ENCODE peak calls at places on chromosomes 11 and 22, in five cellular contexts. W, X, D, S and L are unnamed samples. For H3K4me1, the result is how much of the 10 kb centered on the place peaks cover.

GRCh38 chr11:80441821-80442220 is 1001.0 kb upstream of the TENM4 start:
- DNase-seq in W (no peak), X (no peak), D (peak), S (no peak), L (no peak)

GRCh38 chr11:48044577-48044976 is 64.2 kb downstream of the PTPRJ start:
- DNase-seq in W (peak), X (no peak), D (no peak), S (peak), L (no peak)

GRCh38 chr11:1760351-1761109 is 3.2 kb downstream of the CTSD start:
- DNase-seq in W (peak), X (no peak), D (peak), S (peak), L (no peak)

GRCh38 chr11:13837286-13837685 is 125.2 kb upstream of the SPON1 start:
- DNase-seq in W (no peak), X (no peak), D (peak), S (no peak), L (no peak)

GRCh38 chr11:117816846-117817212 is 7.7 kb downstream of the FXYD2 start:
- DNase-seq in W (no peak), X (no peak), D (no peak), S (no peak), L (no peak)

GRCh38 chr22:40112595-40112994 is 65.1 kb upstream of the TNRC6B start:
- DNase-seq in W (no peak), X (no peak), D (no peak), S (no peak), L (no peak)

GRCh38 chr22:50526849-50527801 is 1.7 kb upstream of the SCO2 start:
- DNase-seq in W (peak), X (no peak), D (peak), S (peak), L (no peak)

GRCh38 chr11:33376331-33377099 is 119.3 kb downstream of the HIPK3 start:
- DNase-seq in W (no peak), X (no peak), D (peak), S (no peak), L (no peak)

GRCh38 chr11:35404397-35404775 is 15.0 kb downstream of the SLC1A2 start:
- DNase-seq in W (no peak), X (peak), D (peak), S (no peak), L (no peak)

GRCh38 chr22:49133541-49133940 is 694.1 kb downstream of the BRD1 start:
- DNase-seq in W (no peak), X (no peak), D (no peak), S (no peak), L (no peak)

GRCh38 chr11:17585911-17586695 is 39.0 kb downstream of the OTOG start:
- DNase-seq in W (no peak), X (no peak), D (no peak), S (no peak), L (no peak)

GRCh38 chr22:31969789-31970489 is 25.6 kb downstream of the YWHAH start:
- DNase-seq in W (peak), X (peak), D (peak), S (peak), L (peak)

GRCh38 chr11:120667281-120667680 is 155.7 kb downstream of the GRIK4 start:
- DNase-seq in W (peak), X (no peak), D (peak), S (no peak), L (no peak)

GRCh38 chr22:47030881-47031627 is 268.6 kb downstream of the TBC1D22A start:
- DNase-seq in W (peak), X (peak), D (no peak), S (no peak), L (peak)

GRCh38 chr22:37643225-37643847 is 3.9 kb downstream of the SH3BP1 start:
- DNase-seq in W (peak), X (peak), D (peak), S (peak), L (peak)

GRCh38 chr11:35364101-35364780 is 55.1 kb downstream of the SLC1A2 start:
- DNase-seq in W (peak), X (no peak), D (peak), S (peak), L (no peak)

GRCh38 chr11:92311616-92312449 is 87.2 kb downstream of the FAT3 start:
- DNase-seq in W (no peak), X (no peak), D (no peak), S (no peak), L (no peak)

GRCh38 chr11:74950374-74950969 is 1.4 kb downstream of the SPCS2 start:
- DNase-seq in W (no peak), X (no peak), D (no peak), S (no peak), L (no peak)

GRCh38 chr11:74951241-74951640 is 2.2 kb downstream of the SPCS2 start:
- DNase-seq in W (no peak), X (no peak), D (no peak), S (no peak), L (no peak)

GRCh38 chr11:74948546-74948897 is 369 bp downstream of the XRRA1 start:
- DNase-seq in W (no peak), X (no peak), D (peak), S (no peak), L (no peak)

GRCh38 chr11:74948898-74949747 is at the start of the genes SPCS2 and XRRA1:
- DNase-seq in W (peak), X (peak), D (peak), S (peak), L (peak)

DNA sequence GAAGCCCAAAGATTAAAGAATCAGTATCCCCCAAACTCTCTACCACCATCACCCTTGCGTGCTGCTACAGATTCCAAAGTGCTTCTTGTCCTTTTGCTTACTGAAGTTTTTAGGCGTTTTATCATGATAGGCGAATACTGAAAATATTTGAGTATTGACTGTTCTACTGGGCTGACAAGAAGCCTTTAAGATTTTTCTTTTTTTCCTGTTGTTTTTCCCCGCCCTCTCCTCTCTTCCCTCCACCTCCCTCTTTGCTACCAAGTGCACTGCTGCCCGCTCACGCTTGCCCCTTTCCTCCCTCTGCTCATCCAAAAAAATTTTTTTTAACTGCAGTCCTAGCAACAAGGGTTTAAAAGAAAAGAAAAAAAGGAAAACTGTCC is 672 bp downstream of the SPCS2 start:
- DNase-seq in W (no peak), X (no peak), D (peak), S (no peak), L (no peak)
- H3K4me1 ChIP-seq in W (half or more), X (under half), D (under half), S (under half), L (under half)

GRCh38 chr22:27790396-27791216 is 10.9 kb downstream of the MN1 start:
- DNase-seq in W (no peak), X (no peak), D (peak), S (no peak), L (no peak)

GRCh38 chr22:27794244-27794643 is 7.3 kb downstream of the MN1 start:
- DNase-seq in W (no peak), X (no peak), D (no peak), S (no peak), L (no peak)

GRCh38 chr22:27791494-27792241 is 9.9 kb downstream of the MN1 start:
- DNase-seq in W (no peak), X (no peak), D (no peak), S (no peak), L (no peak)

GRCh38 chr22:27795053-27795452 is 6.5 kb downstream of the MN1 start:
- DNase-seq in W (no peak), X (no peak), D (no peak), S (no peak), L (no peak)

DNA sequence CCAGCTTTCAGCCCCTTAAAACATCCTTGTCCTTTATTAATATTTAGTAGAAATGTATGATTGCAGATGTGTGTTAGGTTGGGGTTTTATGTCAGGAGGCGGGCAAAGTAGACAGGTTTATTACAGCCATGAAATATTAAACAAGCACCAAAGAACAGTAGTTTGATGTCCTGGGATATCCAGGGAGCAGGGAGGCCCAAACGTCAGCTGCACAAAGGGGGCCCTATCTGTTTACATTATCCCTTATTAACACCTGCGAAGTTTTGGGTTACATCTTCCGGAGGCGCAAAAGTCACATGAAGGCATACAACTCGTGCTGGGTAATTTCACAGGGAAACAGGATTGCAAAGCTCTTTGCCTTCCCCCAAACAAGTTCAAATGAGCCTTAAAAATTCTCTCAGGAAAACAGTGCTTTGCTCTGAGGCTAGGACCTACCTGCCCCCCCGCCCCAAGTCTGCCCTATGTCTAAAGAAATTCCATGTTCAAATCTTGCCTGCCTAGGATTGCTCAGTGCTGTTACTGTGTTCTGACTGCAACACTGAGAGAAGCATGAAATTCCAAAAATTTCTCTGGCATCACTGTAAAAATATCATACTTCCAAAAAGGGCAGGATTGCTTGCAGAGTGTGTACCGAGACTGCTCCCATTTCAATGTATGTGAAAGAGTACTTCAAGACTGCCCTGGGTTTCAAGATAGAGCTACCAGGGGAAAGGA is 8.9 kb downstream of the MN1 start:
- DNase-seq in W (no peak), X (no peak), D (no peak), S (no peak), L (no peak)
- H3K4me3 ChIP-seq in W (peak), X (no peak), D (no peak), S (no peak), L (no peak)

GRCh38 chr11:9527481-9528140 is 45.9 kb upstream of the WEE1 start:
- DNase-seq in W (no peak), X (no peak), D (peak), S (peak), L (no peak)
- H3K27ac ChIP-seq in W (peak), X (peak), D (peak), S (peak), L (no peak)

GRCh38 chr11:12752868-12753267 is 78.6 kb downstream of the TEAD1 start:
- DNase-seq in W (no peak), X (no peak), D (no peak), S (no peak), L (no peak)

GRCh38 chr11:12750181-12750580 is 76.0 kb downstream of the TEAD1 start:
- DNase-seq in W (no peak), X (no peak), D (no peak), S (no peak), L (no peak)

GRCh38 chr11:12746593-12747097 is 72.4 kb downstream of the TEAD1 start:
- DNase-seq in W (peak), X (no peak), D (peak), S (no peak), L (no peak)

GRCh38 chr11:12748561-12748960 is 74.3 kb downstream of the TEAD1 start:
- DNase-seq in W (no peak), X (no peak), D (no peak), S (no peak), L (no peak)

DNA sequence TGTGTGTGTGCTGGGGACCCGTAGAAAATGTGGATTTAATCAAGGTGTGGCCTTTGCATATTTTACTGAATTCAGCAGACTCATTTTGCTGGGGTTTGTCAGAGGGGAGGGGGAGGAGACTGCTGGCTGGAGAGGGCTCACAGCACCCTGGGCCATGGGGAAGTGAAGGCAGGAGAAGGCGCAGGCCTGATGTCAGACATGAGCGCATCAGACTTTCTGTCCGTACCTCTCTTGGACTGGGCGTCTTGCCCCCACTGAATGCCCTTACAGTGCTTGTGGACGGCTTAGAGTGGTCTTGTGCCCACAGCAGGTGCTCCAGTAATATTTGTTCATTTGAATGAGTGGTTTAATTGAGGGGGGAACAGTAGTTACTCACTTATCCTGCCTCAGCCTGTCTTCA is 75.2 kb downstream of the TEAD1 start:
- DNase-seq in W (no peak), X (no peak), D (no peak), S (no peak), L (no peak)
- H3K4me1 ChIP-seq in W (half or more), X (under half), D (under half), S (under half), L (under half)

DNA sequence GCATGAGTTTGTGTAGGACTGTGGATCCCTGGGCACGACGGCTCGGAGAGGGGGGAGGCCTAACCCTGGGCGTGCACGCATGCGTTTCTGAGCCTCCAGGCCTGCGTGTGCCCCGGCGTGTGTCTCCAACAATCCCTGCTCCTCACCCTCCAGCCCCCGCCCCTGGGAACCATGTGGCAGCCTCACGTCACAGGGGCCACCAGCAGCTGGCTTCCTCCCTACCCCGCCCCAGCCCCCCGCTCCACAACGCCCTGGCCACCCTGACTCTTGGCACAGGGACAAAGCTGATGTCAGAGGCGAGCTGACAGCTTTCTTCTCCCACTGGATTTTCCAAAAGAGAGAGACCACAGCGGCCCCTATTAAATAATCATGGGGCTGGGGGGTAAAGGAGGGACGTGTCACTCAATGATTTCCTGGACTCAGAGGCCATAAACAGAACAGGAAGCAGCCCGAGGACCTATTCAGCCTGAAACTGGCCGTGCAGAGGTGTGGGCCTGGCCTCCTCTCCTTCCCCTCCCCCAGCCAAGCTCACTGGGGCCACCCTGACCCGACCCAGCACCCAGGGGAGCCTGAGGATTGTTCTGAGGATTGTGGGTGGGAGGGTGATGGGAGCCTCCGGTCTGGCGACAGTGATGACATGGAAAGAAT is 6.8 kb upstream of the LIF start:
- DNase-seq in W (peak), X (peak), D (peak), S (peak), L (no peak)
- H3K4me3 ChIP-seq in W (peak), X (no peak), D (no peak), S (peak), L (no peak)

GRCh38 chr22:45671051-45671782 is 417 bp upstream of the ATXN10 start:
- DNase-seq in W (no peak), X (no peak), D (no peak), S (no peak), L (no peak)
- H3K27ac ChIP-seq in W (peak), X (peak), D (peak), S (peak), L (peak)

GRCh38 chr11:126357055-126357962 is 1.8 kb downstream of the ST3GAL4 start:
- DNase-seq in W (peak), X (no peak), D (no peak), S (no peak), L (no peak)

GRCh38 chr11:126355324-126355925 is at the start of gene ST3GAL4:
- DNase-seq in W (peak), X (peak), D (peak), S (peak), L (peak)

GRCh38 chr11:126352934-126353801 is 2.3 kb upstream of the ST3GAL4 start:
- DNase-seq in W (no peak), X (no peak), D (peak), S (no peak), L (no peak)

GRCh38 chr11:126355926-126356897 is 726 bp downstream of the ST3GAL4 start:
- DNase-seq in W (peak), X (no peak), D (peak), S (no peak), L (no peak)

GRCh38 chr11:126354631-126355323 is 709 bp upstream of the ST3GAL4 start:
- DNase-seq in W (peak), X (no peak), D (no peak), S (no peak), L (no peak)
- H3K4me1 ChIP-seq in W (half or more), X (under half), D (under half), S (under half), L (under half)

DNA sequence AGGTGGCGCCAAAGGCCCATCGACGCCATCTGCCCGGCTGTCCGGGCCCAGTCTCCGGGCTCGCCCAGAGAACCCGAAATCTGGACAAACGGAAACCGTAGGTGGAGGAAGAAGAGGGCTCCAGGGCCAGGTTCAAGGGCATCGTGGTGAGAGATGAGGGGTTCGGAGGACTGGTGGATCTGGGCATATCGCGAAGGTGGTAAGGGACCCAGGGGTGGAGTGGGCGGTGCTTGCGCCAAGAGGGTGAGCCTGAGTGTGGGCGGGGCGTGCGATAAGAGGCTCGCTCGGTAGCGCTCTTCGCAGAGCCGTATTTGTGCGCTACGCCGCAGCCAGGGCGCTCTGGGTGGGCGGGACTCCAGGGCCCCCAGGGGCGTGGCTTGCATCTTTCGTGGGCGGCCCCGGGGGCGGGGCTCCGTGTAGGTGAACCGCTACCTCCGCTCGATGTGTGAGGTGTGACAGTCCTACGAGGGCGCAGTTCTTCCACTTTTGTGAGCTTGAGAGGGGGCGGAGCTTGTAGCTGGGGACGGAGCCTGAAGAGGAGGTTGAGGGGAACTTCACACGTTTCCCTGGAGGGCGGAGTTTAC is 4.8 kb downstream of the CD248 start:
- DNase-seq in W (peak), X (peak), D (peak), S (peak), L (peak)
- H3K4me3 ChIP-seq in W (peak), X (peak), D (peak), S (peak), L (peak)